ENCODE peak calls at places on chromosomes 6 and 20, in four cellular contexts. B is HepG2, Y is right lobe of liver, R is transverse colon. W is an unnamed sample.

GRCh38 chr20:47198254-47198671 is 158.2 kb downstream of the ZMYND8 start:
- DNase-seq in B (no peak), R (no peak), Y (no peak), W (no peak)

GRCh38 chr6:107105511-107106116 is 9.7 kb downstream of the BEND3 start:
- DNase-seq in B (no peak), R (no peak), Y (no peak), W (no peak)

GRCh38 chr20:52303281-52303950 is 111.8 kb upstream of the ZFP64 start:
- DNase-seq in Y (no peak), R (no peak), B (no peak), W (no peak)

GRCh38 chr6:170178561-170179477 is 112.1 kb downstream of the DLL1 start:
- DNase-seq in Y (peak), R (peak), B (no peak), W (no peak)

GRCh38 chr6:75396005-75396800 is 97.4 kb downstream of the FILIP1 start:
- DNase-seq in Y (no peak), R (no peak), B (no peak), W (no peak)

GRCh38 chr20:32583581-32584045 is 1.5 kb downstream of the NOL4L start:
- DNase-seq in B (no peak), R (no peak), Y (no peak), W (no peak)

GRCh38 chr20:14521436-14521835 is 184.0 kb upstream of the FLRT3 start:
- DNase-seq in R (no peak), Y (no peak), B (no peak), W (no peak)

GRCh38 chr6:24931296-24931695 is 4.5 kb downstream of the RIPOR2 start:
- DNase-seq in Y (no peak), B (no peak), R (no peak), W (no peak)

GRCh38 chr6:8085053-8085511 is 17.3 kb downstream of the EEF1E1 start:
- DNase-seq in Y (peak), R (no peak), B (peak), W (peak)

GRCh38 chr6:35041086-35041855 is 99.9 kb downstream of the TCP11 start:
- DNase-seq in R (no peak), B (no peak), Y (peak), W (no peak)

GRCh38 chr6:84166395-84166794 is 61.0 kb downstream of the CEP162 start:
- DNase-seq in Y (no peak), R (no peak), B (no peak), W (no peak)

GRCh38 chr6:133396225-133396624 is 155.1 kb downstream of the EYA4 start:
- DNase-seq in B (no peak), R (no peak), Y (no peak), W (no peak)

GRCh38 chr6:12369781-12370262 is 79.7 kb downstream of the EDN1 start:
- DNase-seq in B (no peak), R (no peak), Y (no peak), W (no peak)

GRCh38 chr6:141618180-141618581 is 514.5 kb upstream of the GJE1 start:
- DNase-seq in B (no peak), R (no peak), Y (no peak), W (no peak)

GRCh38 chr20:5171790-5172164 is 45.0 kb downstream of the CDS2 start:
- DNase-seq in Y (no peak), R (no peak), B (no peak), W (no peak)

GRCh38 chr6:127136786-127137185 is 18.3 kb downstream of the RSPO3 start:
- DNase-seq in B (no peak), Y (no peak), R (no peak), W (no peak)

GRCh38 chr6:169846286-169847056 is 95.0 kb downstream of the ERMARD start:
- DNase-seq in R (no peak), B (no peak), Y (no peak), W (peak)

GRCh38 chr6:12751694-12752304 is 35.2 kb downstream of the PHACTR1 start:
- DNase-seq in Y (peak), R (peak), B (peak), W (peak)

GRCh38 chr6:56827908-56828649 is 126.8 kb upstream of the BEND6 start:
- DNase-seq in Y (no peak), B (no peak), R (no peak), W (no peak)

GRCh38 chr20:63889241-63890200 is 5.4 kb upstream of the DNAJC5 start:
- DNase-seq in R (no peak), Y (no peak), B (no peak), W (no peak)

GRCh38 chr20:21145424-21145823 is 19.5 kb downstream of the KIZ start:
- DNase-seq in B (no peak), Y (no peak), R (no peak), W (no peak)

GRCh38 chr6:20021795-20022194 is 184.6 kb downstream of the ID4 start:
- DNase-seq in B (no peak), R (no peak), Y (no peak), W (no peak)

GRCh38 chr6:106413016-106413415 is 52.5 kb downstream of the CRYBG1 start:
- DNase-seq in Y (no peak), R (no peak), B (no peak), W (no peak)

GRCh38 chr6:159829515-159829914 is 29.4 kb downstream of the PNLDC1 start:
- DNase-seq in R (no peak), Y (no peak), B (no peak), W (no peak)

GRCh38 chr6:116444092-116444491 is 17.1 kb upstream of the CALHM6 start:
- DNase-seq in B (peak), Y (no peak), R (no peak), W (no peak)

GRCh38 chr6:116012471-116012949 is 48.2 kb downstream of the FRK start:
- DNase-seq in Y (peak), B (peak), R (no peak), W (no peak)

GRCh38 chr6:134714679-134715078 is 235.2 kb downstream of the ALDH8A1 start:
- DNase-seq in R (no peak), B (no peak), Y (no peak), W (no peak)

GRCh38 chr6:40585661-40586269 is 1.4 kb downstream of the LRFN2 start:
- DNase-seq in Y (no peak), B (no peak), R (no peak), W (no peak)

GRCh38 chr6:84255641-84256040 is 28.2 kb upstream of the CEP162 start:
- DNase-seq in B (no peak), Y (no peak), R (no peak), W (no peak)

GRCh38 chr6:161242779-161243693 is 30.8 kb downstream of the AGPAT4 start:
- DNase-seq in B (no peak), R (no peak), Y (no peak), W (no peak)

GRCh38 chr6:149483302-149483701 is 1.5 kb downstream of the ZC3H12D start:
- DNase-seq in Y (no peak), R (no peak), B (no peak), W (no peak)

GRCh38 chr6:6711832-6712231 is 123.3 kb downstream of the LY86 start:
- DNase-seq in R (no peak), Y (no peak), B (no peak), W (no peak)

GRCh38 chr6:127606131-127606562 is 29.2 kb downstream of the C6orf58 start:
- DNase-seq in Y (no peak), R (no peak), B (peak), W (no peak)

GRCh38 chr6:52650946-52651345 is 20.0 kb upstream of the TMEM14A start:
- DNase-seq in Y (no peak), B (no peak), R (no peak), W (no peak)

GRCh38 chr6:55841341-55841740 is 34.0 kb downstream of the BMP5 start:
- DNase-seq in B (no peak), R (no peak), Y (no peak), W (no peak)

GRCh38 chr6:105510746-105511145 is 107.9 kb upstream of the PREP start:
- DNase-seq in B (no peak), R (no peak), Y (no peak), W (no peak)

GRCh38 chr20:59042151-59042795 is at the start of gene PRELID3B:
- DNase-seq in Y (peak), R (peak), B (peak), W (peak)

GRCh38 chr6:135738646-135739045 is 112.9 kb upstream of the PDE7B start:
- DNase-seq in R (no peak), Y (no peak), B (no peak), W (no peak)

GRCh38 chr6:89310929-89311328 is 4.2 kb downstream of the GABRR2 start:
- DNase-seq in R (no peak), B (no peak), Y (no peak), W (no peak)

GRCh38 chr20:46657618-46658017 is 6.4 kb upstream of the SLC13A3 start:
- DNase-seq in Y (no peak), B (no peak), R (no peak), W (no peak)

DNA sequence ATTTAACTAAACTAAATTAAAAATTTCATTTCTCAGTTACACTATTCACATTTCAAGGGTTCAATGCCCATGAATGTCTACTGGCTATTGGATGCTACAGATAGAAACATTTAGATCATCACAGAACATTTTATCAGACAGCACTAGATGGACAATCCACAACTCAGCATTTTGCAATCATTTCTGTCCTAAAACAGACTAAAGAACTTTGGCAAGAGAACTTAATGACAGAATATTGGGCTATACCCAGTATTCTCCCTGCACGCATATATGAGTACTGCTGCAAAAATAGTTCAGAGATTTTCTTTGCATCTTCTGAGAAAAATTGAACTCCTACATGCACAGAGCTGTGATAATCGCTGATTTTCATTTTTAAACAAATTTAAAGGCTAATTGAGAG is 36.1 kb upstream of the FBXO30 start:
- DNase-seq in B (no peak), Y (no peak), R (no peak), W (no peak)
- H3K4me3 ChIP-seq in B (no peak), Y (no peak), R (no peak), W (no peak)

GRCh38 chr20:653590-654426 is 808 bp upstream of the SRXN1 start:
- DNase-seq in B (peak), Y (no peak), R (peak), W (no peak)

GRCh38 chr20:654427-654770 is 1.4 kb upstream of the SRXN1 start:
- DNase-seq in Y (no peak), R (no peak), B (no peak), W (no peak)

GRCh38 chr20:652611-653109 is 340 bp downstream of the SRXN1 start:
- DNase-seq in R (peak), B (no peak), Y (peak), W (peak)

GRCh38 chr20:651713-652610 is 1.0 kb downstream of the SRXN1 start:
- DNase-seq in Y (no peak), R (peak), B (no peak), W (no peak)

GRCh38 chr20:653110-653589 is at the start of gene SRXN1:
- DNase-seq in R (peak), B (peak), Y (peak), W (peak)
- TF ChIP-seq POLR2A in R (no peak), B (peak), Y (peak), W (peak)

DNA sequence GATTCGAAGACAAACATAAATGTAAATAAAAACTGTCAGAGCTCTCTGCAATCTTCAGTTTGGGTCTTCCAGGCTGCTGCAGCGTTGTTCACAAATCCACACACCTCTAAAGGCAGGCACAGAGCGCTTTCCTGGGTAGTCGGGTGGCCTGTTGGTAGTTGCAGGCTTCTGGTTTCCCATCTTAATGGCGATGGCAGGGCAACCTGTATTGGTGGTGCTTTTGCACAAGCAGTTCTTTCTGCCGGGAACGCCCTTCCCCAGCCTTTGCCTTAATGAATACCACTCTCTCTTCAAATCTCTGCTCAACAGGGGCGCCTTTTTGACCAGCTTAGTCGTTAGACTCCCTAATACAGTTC is 723 bp upstream of the IFT52 start:
- DNase-seq in R (peak), B (peak), Y (peak), W (no peak)
- TF ChIP-seq CTCF in R (no peak), B (no peak), Y (no peak), W (no peak)

GRCh38 chr6:4778086-4778485 is 1.9 kb downstream of the CDYL start:
- DNase-seq in Y (no peak), R (no peak), B (no peak), W (no peak)

GRCh38 chr6:4780360-4780812 is 4.2 kb downstream of the CDYL start:
- DNase-seq in R (peak), Y (no peak), B (no peak), W (no peak)

GRCh38 chr6:4781426-4781825 is 5.2 kb downstream of the CDYL start:
- DNase-seq in Y (no peak), B (no peak), R (no peak), W (no peak)

GRCh38 chr6:4776967-4777925 is 1.0 kb downstream of the CDYL start:
- DNase-seq in Y (peak), B (no peak), R (peak), W (no peak)

GRCh38 chr6:4781967-4782537 is 5.8 kb downstream of the CDYL start:
- DNase-seq in R (no peak), Y (no peak), B (no peak), W (no peak)
- H3K4me3 ChIP-seq in R (no peak), Y (no peak), B (no peak), W (no peak)

DNA sequence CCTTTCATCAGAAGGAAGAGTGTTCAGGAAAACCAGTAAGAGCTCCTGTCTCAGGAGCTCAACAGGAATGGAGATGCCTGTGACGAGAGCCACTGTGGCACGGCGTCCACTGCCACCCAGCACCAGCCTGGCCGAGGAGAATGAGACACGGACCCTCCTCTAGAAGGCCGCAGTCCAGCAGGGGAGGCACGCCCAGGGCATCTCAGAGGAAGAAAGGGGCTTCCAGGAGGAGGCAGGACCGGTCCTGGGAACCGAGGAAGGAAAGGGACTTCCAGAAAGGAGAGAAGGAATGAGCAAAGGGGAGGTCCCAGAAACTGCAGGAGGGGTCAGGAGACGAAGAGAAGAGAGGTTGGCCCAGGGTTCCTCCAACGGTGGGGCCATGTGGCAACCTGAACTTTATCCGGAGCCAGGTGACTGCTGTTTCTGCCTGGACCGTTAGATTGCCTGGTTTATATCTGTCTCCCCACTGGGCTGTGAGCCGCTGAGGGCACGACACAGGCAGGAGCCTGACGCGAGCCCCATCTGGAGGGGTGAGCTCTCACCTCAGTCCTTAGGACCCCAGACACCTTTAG is 26.8 kb downstream of the BFSP1 start:
- DNase-seq in B (no peak), R (no peak), Y (peak), W (no peak)
- TF ChIP-seq POLR2A in B (no peak), R (no peak), Y (no peak), W (no peak)

GRCh38 chr20:24291066-24291465 is 178.4 kb upstream of the SYNDIG1 start:
- DNase-seq in B (no peak), Y (no peak), R (no peak), W (no peak)

DNA sequence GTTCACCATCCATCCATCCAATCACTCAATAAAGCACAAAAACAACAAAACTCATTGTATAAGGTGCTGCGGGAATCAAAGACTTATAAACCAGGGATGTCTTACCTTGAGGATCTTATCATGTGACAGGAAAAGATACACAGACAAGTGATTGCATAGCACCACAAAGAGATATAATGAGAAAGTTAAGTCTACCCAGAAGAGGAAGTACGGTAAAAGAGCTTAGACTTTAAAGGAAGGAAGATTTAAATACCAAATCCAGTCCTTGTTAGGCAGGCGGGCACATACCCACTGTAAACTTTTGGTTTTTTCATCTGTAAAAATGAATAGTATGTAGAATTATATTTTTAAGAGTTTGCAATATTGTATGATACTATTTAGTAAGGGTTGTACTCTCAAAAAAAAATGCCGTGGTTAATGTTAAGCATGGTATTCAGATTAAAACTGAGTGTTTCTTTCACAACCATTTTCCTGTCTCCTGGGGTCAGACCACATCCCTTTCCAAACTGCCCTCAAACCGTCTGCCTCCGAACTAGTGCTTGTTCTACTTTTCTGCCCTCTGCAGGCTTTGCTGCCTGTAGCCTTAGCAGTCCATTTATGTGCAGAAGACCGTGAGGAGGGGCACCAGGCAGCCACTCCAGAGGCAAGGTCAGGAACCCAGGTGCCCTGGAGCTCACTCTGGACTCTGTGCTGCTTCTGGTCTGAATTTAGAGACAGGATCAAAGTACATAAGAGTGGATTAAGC is 179.5 kb upstream of the SYNDIG1 start:
- DNase-seq in R (no peak), B (no peak), Y (no peak), W (no peak)
- TF ChIP-seq CTCF in R (no peak), B (no peak), Y (no peak), W (no peak)

DNA sequence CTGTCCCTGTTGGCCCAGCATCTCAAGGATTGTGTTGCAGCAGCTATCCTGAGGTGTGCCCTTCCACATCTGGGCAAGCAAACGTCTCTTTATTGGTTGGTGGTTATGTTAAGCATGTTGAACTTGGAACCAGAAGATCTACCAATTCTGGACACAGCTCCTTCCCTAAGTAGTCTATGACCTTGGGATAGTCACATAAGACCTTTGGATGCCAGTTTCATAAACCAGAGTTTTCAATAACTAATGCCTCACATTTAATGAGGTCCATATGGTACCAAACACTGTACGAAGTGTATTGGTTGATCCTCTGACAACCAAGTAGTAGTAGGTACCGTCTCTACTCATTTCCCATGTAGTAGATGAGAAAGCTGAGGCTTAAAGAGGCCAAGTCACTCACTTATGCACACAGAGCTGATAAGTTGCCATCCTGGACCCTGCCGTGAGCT is 3.7 kb downstream of the CYP24A1 start:
- DNase-seq in B (no peak), R (no peak), Y (no peak), W (no peak)
- H3K4me3 ChIP-seq in B (no peak), R (no peak), Y (no peak), W (no peak)

GRCh38 chr6:166342293-166343156 is at the start of gene SFT2D1:
- DNase-seq in Y (peak), R (peak), B (peak), W (peak)
- TF ChIP-seq POLR2A in Y (peak), R (peak), B (peak), W (peak)

W was measured in heart left ventricle.